ENCODE peak calls at places on chromosomes 7 and 10, in eight cellular contexts. D is CD4-positive, alpha-beta T cell; T is Caki2; P is T-helper 2 cell; G is AG04450; O is mucosa of descending colon; L is suprapubic skin; K is DMS 273 treated with DMSO at 0.1 percent for 48 hours. N is an unnamed sample.
A peak's percentile ranks its signal among the peaks of the same experiment; 100 is the strongest.

GRCh38 chr7:1125603-1125969 is 34.4 kb downstream of the ZFAND2A start:
- DNase-seq in D (no peak), T (no peak), P (no peak), G (no peak), O (peak; percentile 31), L (no peak), K (no peak), N (no peak)

GRCh38 chr7:13179011-13179574 is 491.7 kb downstream of the ARL4A start:
- DNase-seq in D (no peak), T (peak; percentile 13), P (no peak), G (no peak), O (no peak), L (no peak), K (no peak), N (no peak)

GRCh38 chr10:50295367-50295766 is 44.1 kb upstream of the ASAH2 start:
- DNase-seq in D (no peak), T (no peak), P (no peak), G (no peak), O (no peak), L (no peak), K (no peak), N (no peak)

GRCh38 chr7:25663877-25664276 is 435.6 kb upstream of the NPVF start:
- DNase-seq in D (no peak), T (no peak), P (no peak), G (no peak), O (no peak), L (no peak), K (no peak), N (no peak)

GRCh38 chr10:100896876-100897461 is 15.8 kb upstream of the SLF2 start:
- DNase-seq in D (no peak), T (no peak), P (no peak), G (no peak), O (no peak), L (no peak), K (no peak), N (no peak)

GRCh38 chr7:77310982-77311381 is 105.2 kb downstream of the GSAP start:
- DNase-seq in D (no peak), T (no peak), P (no peak), G (no peak), O (no peak), L (no peak), K (no peak), N (no peak)

GRCh38 chr7:39465055-39465929 is 100.9 kb upstream of the YAE1 start:
- DNase-seq in D (no peak), T (peak; percentile 74), P (no peak), G (peak; percentile 36), O (no peak), L (no peak), K (peak; percentile 23), N (peak; percentile 26)

GRCh38 chr10:133489816-133490588 is 36.3 kb downstream of the SCART1 start:
- DNase-seq in D (no peak), T (no peak), P (no peak), G (no peak), O (no peak), L (no peak), K (no peak), N (no peak)

GRCh38 chr7:154953006-154953684 is 49.8 kb downstream of the PAXIP1 start:
- DNase-seq in D (peak; percentile 62), T (no peak), P (peak; percentile 65), G (no peak), O (peak; percentile 60), L (no peak), K (no peak), N (peak; percentile 6)

GRCh38 chr10:24432478-24433416 is 223.8 kb downstream of the KIAA1217 start:
- DNase-seq in D (no peak), T (no peak), P (no peak), G (no peak), O (no peak), L (no peak), K (no peak), N (no peak)